ENCODE peak calls at places on chromosomes 1 and 21, in ten cellular contexts. E, B, U, Q, P, W, V, I, K and O are unnamed samples.

GRCh38 chr1:184970691-184971161 is 3.6 kb downstream of the NIBAN1 start:
- DNase-seq in E (peak), B (no peak), U (no peak), Q (no peak), P (no peak), W (no peak), V (no peak), I (no peak), K (no peak), O (no peak)

GRCh38 chr1:203340112-203340804 is 10.7 kb downstream of the FMOD start:
- DNase-seq in E (peak), B (no peak), U (peak), Q (peak), P (peak), W (peak), V (peak), I (peak), K (peak), O (peak)

GRCh38 chr1:243420369-243420768 is 164.5 kb downstream of the SDCCAG8 start:
- DNase-seq in E (no peak), B (no peak), U (no peak), Q (no peak), P (no peak), W (no peak), V (no peak), I (no peak), K (no peak), O (no peak)

GRCh38 chr1:13674386-13674785 is 25.6 kb upstream of the PRDM2 start:
- DNase-seq in E (no peak), B (no peak), U (no peak), Q (no peak), P (no peak), W (no peak), V (no peak), I (no peak), K (no peak), O (no peak)

GRCh38 chr21:37398697-37399096 is 32.1 kb downstream of the DYRK1A start:
- DNase-seq in E (no peak), B (no peak), U (no peak), Q (no peak), P (no peak), W (no peak), V (no peak), I (no peak), K (no peak), O (no peak)

GRCh38 chr1:226939439-226940028 is 560 bp upstream of the COQ8A start:
- DNase-seq in E (no peak), B (no peak), U (peak), Q (no peak), P (no peak), W (peak), V (peak), I (no peak), K (peak), O (peak)

GRCh38 chr1:96238426-96238825 is 483.2 kb upstream of the PTBP2 start:
- DNase-seq in E (no peak), B (no peak), U (no peak), Q (no peak), P (no peak), W (no peak), V (no peak), I (no peak), K (no peak), O (no peak)

GRCh38 chr1:85575363-85575995 is 5.1 kb upstream of the CCN1 start:
- DNase-seq in E (no peak), B (no peak), U (no peak), Q (no peak), P (no peak), W (no peak), V (no peak), I (no peak), K (no peak), O (no peak)

GRCh38 chr1:63653971-63654370 is 60.8 kb downstream of the PGM1 start:
- DNase-seq in E (no peak), B (no peak), U (no peak), Q (no peak), P (no peak), W (no peak), V (no peak), I (no peak), K (no peak), O (no peak)

GRCh38 chr1:226548281-226549093 is at the start of gene STUM:
- DNase-seq in E (no peak), B (no peak), U (peak), Q (peak), P (no peak), W (peak), V (peak), I (peak), K (no peak), O (no peak)

GRCh38 chr21:34745557-34746255 is 76.9 kb downstream of the CLIC6 start:
- DNase-seq in E (peak), B (peak), U (peak), Q (peak), P (peak), W (peak), V (peak), I (peak), K (peak), O (peak)

GRCh38 chr1:23224721-23225648 is 7.7 kb upstream of the HTR1D start:
- DNase-seq in E (peak), B (peak), U (peak), Q (no peak), P (no peak), W (no peak), V (no peak), I (no peak), K (no peak), O (no peak)

GRCh38 chr1:201131398-201131797 is 4.4 kb upstream of the ASCL5 start:
- DNase-seq in E (no peak), B (no peak), U (no peak), Q (no peak), P (no peak), W (no peak), V (no peak), I (no peak), K (no peak), O (no peak)

GRCh38 chr1:47895436-47895835 is 101.7 kb downstream of the TRABD2B start:
- DNase-seq in E (no peak), B (no peak), U (no peak), Q (no peak), P (no peak), W (no peak), V (no peak), I (no peak), K (no peak), O (no peak)

GRCh38 chr1:21534674-21535378 is 25.6 kb downstream of the ALPL start:
- DNase-seq in E (peak), B (no peak), U (peak), Q (peak), P (no peak), W (peak), V (peak), I (peak), K (no peak), O (no peak)

GRCh38 chr1:246632584-246633168 is 66.4 kb downstream of the CNST start:
- DNase-seq in E (peak), B (peak), U (no peak), Q (no peak), P (peak), W (no peak), V (no peak), I (no peak), K (no peak), O (no peak)

GRCh38 chr1:242242983-242243382 is 244.1 kb upstream of the MAP1LC3C start:
- DNase-seq in E (no peak), B (no peak), U (no peak), Q (no peak), P (no peak), W (no peak), V (no peak), I (no peak), K (no peak), O (no peak)

GRCh38 chr1:234721476-234722266 is 111.7 kb upstream of the IRF2BP2 start:
- DNase-seq in E (peak), B (peak), U (peak), Q (no peak), P (peak), W (no peak), V (no peak), I (no peak), K (no peak), O (no peak)

GRCh38 chr1:43822040-43822439 is 111.6 kb upstream of the ARTN start:
- DNase-seq in E (peak), B (peak), U (no peak), Q (no peak), P (peak), W (no peak), V (no peak), I (no peak), K (no peak), O (no peak)

GRCh38 chr1:223225481-223225880 is 82.4 kb upstream of the TLR5 start:
- DNase-seq in E (no peak), B (no peak), U (no peak), Q (no peak), P (no peak), W (no peak), V (no peak), I (no peak), K (no peak), O (no peak)

GRCh38 chr1:184030433-184031126 is 6.9 kb downstream of the COLGALT2 start:
- DNase-seq in E (no peak), B (no peak), U (no peak), Q (no peak), P (no peak), W (no peak), V (no peak), I (no peak), K (no peak), O (no peak)

GRCh38 chr1:2590233-2591141 is 3.9 kb downstream of the PRXL2B start:
- DNase-seq in E (no peak), B (no peak), U (no peak), Q (no peak), P (no peak), W (peak), V (no peak), I (no peak), K (no peak), O (no peak)

GRCh38 chr1:74343191-74343590 is 108.0 kb downstream of the TNNI3K start:
- DNase-seq in E (peak), B (no peak), U (no peak), Q (no peak), P (no peak), W (no peak), V (no peak), I (no peak), K (no peak), O (no peak)

GRCh38 chr1:192439373-192440025 is 122.7 kb downstream of the RGS21 start:
- DNase-seq in E (peak), B (peak), U (no peak), Q (no peak), P (peak), W (no peak), V (peak), I (no peak), K (no peak), O (no peak)

GRCh38 chr1:204073837-204074273 is 940 bp downstream of the SOX13 start:
- DNase-seq in E (peak), B (no peak), U (no peak), Q (no peak), P (no peak), W (peak), V (no peak), I (no peak), K (no peak), O (no peak)

GRCh38 chr21:44436958-44437357 is 18.4 kb upstream of the LRRC3 start:
- DNase-seq in E (no peak), B (no peak), U (no peak), Q (no peak), P (no peak), W (no peak), V (no peak), I (no peak), K (no peak), O (no peak)

GRCh38 chr1:4169991-4170390 is 269.9 kb upstream of the C1orf174 start:
- DNase-seq in E (no peak), B (no peak), U (no peak), Q (no peak), P (no peak), W (peak), V (no peak), I (peak), K (no peak), O (no peak)

GRCh38 chr1:28871631-28872401 is 42.6 kb upstream of the EPB41 start:
- DNase-seq in E (no peak), B (no peak), U (no peak), Q (no peak), P (no peak), W (no peak), V (no peak), I (no peak), K (no peak), O (no peak)

GRCh38 chr1:162530318-162530984 is 31.1 kb upstream of the UAP1 start:
- DNase-seq in E (peak), B (no peak), U (peak), Q (no peak), P (no peak), W (peak), V (no peak), I (peak), K (no peak), O (no peak)

GRCh38 chr1:174428033-174428432 is 19.7 kb upstream of the GPR52 start:
- DNase-seq in E (no peak), B (no peak), U (no peak), Q (no peak), P (no peak), W (no peak), V (no peak), I (no peak), K (no peak), O (no peak)

GRCh38 chr1:40944841-40945430 is 34.6 kb upstream of the CTPS1 start:
- DNase-seq in E (peak), B (no peak), U (no peak), Q (no peak), P (peak), W (no peak), V (peak), I (no peak), K (no peak), O (no peak)

GRCh38 chr1:169146536-169147214 is 40.2 kb downstream of the ATP1B1 start:
- DNase-seq in E (no peak), B (no peak), U (no peak), Q (no peak), P (no peak), W (no peak), V (no peak), I (no peak), K (no peak), O (no peak)

GRCh38 chr1:194289569-194290266 is 1103.3 kb upstream of the B3GALT2 start:
- DNase-seq in E (no peak), B (no peak), U (peak), Q (peak), P (no peak), W (peak), V (peak), I (peak), K (peak), O (peak)

GRCh38 chr1:72182859-72183258 is 99.5 kb downstream of the NEGR1 start:
- DNase-seq in E (no peak), B (no peak), U (no peak), Q (no peak), P (no peak), W (no peak), V (no peak), I (no peak), K (no peak), O (no peak)